ENCODE peak calls at places on chromosomes 11 and 22, in four cellular contexts. Y, Q, T and A are unnamed samples.

GRCh38 chr11:44955019-44955738 is 4.5 kb upstream of the TP53I11 start:
- DNase-seq in Y (no peak), Q (peak; percentile 92), T (peak; percentile 87), A (no peak)

GRCh38 chr22:49324527-49325491 is 502.9 kb downstream of the BRD1 start:
- DNase-seq in Y (no peak), Q (no peak), T (no peak), A (no peak)

GRCh38 chr11:131710511-131710910 is 340.1 kb downstream of the NTM start:
- DNase-seq in Y (no peak), Q (peak; percentile 38), T (no peak), A (no peak)

GRCh38 chr11:115408036-115408911 is 95.9 kb downstream of the CADM1 start:
- DNase-seq in Y (peak; percentile 42), Q (peak; percentile 44), T (no peak), A (no peak)

GRCh38 chr11:14054708-14055107 is 92.2 kb downstream of the SPON1 start:
- DNase-seq in Y (no peak), Q (no peak), T (no peak), A (no peak)

GRCh38 chr11:65356394-65356972 is 1.9 kb downstream of the TIGD3 start:
- DNase-seq in Y (no peak), Q (no peak), T (no peak), A (no peak)

GRCh38 chr11:92304271-92304670 is 79.7 kb downstream of the FAT3 start:
- DNase-seq in Y (no peak), Q (no peak), T (no peak), A (no peak)

GRCh38 chr11:75351541-75352416 is at the start of gene ARRB1:
- DNase-seq in Y (peak; percentile 67), Q (no peak), T (peak; percentile 64), A (peak; percentile 34)

GRCh38 chr11:65718964-65719492 is 1.6 kb downstream of the RNASEH2C start:
- DNase-seq in Y (no peak), Q (peak; percentile 12), T (no peak), A (no peak)